ENCODE peak calls at places on chromosomes 1 and 21, in nine cellular contexts. One of them, this sample, is unnamed.

GRCh38 chr1:92567211-92567868 is 80.6 kb upstream of the GFI1 start:
- DNase-seq in iris pigment epithelial cell: peak; percentile 85
- DNase-seq in T-helper 9 cell: no peak
- DNase-seq in upper lobe of right lung: no peak
- DNase-seq in AG04449: peak; percentile 31
- DNase-seq in HCT116: no peak
- DNase-seq in hepatic stellate cell: no peak
- DNase-seq in brain microvascular endothelial cell: no peak
- DNase-seq in stimulated activated CD8-positive, alpha-beta memory T cell treated with anti-CD3 and anti-CD28 coated beads, Interleukin-2, amount 100 ng/mL, for 48 hours: no peak
- DNase-seq in this sample: peak; percentile 54

GRCh38 chr1:65493792-65494191 is 73.3 kb downstream of the LEPR start:
- DNase-seq in HCT116: no peak
- DNase-seq in brain microvascular endothelial cell: no peak
- DNase-seq in AG04449: no peak
- DNase-seq in upper lobe of right lung: no peak
- DNase-seq in T-helper 9 cell: no peak
- DNase-seq in hepatic stellate cell: no peak
- DNase-seq in iris pigment epithelial cell: peak; percentile 67
- DNase-seq in stimulated activated CD8-positive, alpha-beta memory T cell treated with anti-CD3 and anti-CD28 coated beads, Interleukin-2, amount 100 ng/mL, for 48 hours: no peak
- DNase-seq in this sample: no peak

GRCh38 chr1:80054129-80054528 is 1047.6 kb upstream of the ADGRL4 start:
- DNase-seq in brain microvascular endothelial cell: peak; percentile 29
- DNase-seq in upper lobe of right lung: no peak
- DNase-seq in hepatic stellate cell: no peak
- DNase-seq in AG04449: no peak
- DNase-seq in stimulated activated CD8-positive, alpha-beta memory T cell treated with anti-CD3 and anti-CD28 coated beads, Interleukin-2, amount 100 ng/mL, for 48 hours: no peak
- DNase-seq in T-helper 9 cell: no peak
- DNase-seq in iris pigment epithelial cell: peak; percentile 56
- DNase-seq in HCT116: peak; percentile 10
- DNase-seq in this sample: peak; percentile 82

GRCh38 chr1:204858381-204858821 is 12.3 kb upstream of the NFASC start:
- DNase-seq in HCT116: no peak
- DNase-seq in upper lobe of right lung: no peak
- DNase-seq in stimulated activated CD8-positive, alpha-beta memory T cell treated with anti-CD3 and anti-CD28 coated beads, Interleukin-2, amount 100 ng/mL, for 48 hours: no peak
- DNase-seq in iris pigment epithelial cell: no peak
- DNase-seq in brain microvascular endothelial cell: no peak
- DNase-seq in AG04449: no peak
- DNase-seq in T-helper 9 cell: no peak
- DNase-seq in hepatic stellate cell: no peak
- DNase-seq in this sample: no peak

GRCh38 chr1:94821636-94822305 is 1.6 kb downstream of the SLC44A3 start:
- DNase-seq in AG04449: no peak
- DNase-seq in upper lobe of right lung: no peak
- DNase-seq in hepatic stellate cell: no peak
- DNase-seq in brain microvascular endothelial cell: no peak
- DNase-seq in HCT116: no peak
- DNase-seq in iris pigment epithelial cell: no peak
- DNase-seq in stimulated activated CD8-positive, alpha-beta memory T cell treated with anti-CD3 and anti-CD28 coated beads, Interleukin-2, amount 100 ng/mL, for 48 hours: no peak
- DNase-seq in T-helper 9 cell: no peak
- DNase-seq in this sample: no peak

GRCh38 chr1:160768295-160768657 is 27.7 kb upstream of the LY9 start:
- DNase-seq in T-helper 9 cell: peak; percentile 73
- DNase-seq in AG04449: no peak
- DNase-seq in brain microvascular endothelial cell: peak; percentile 32
- DNase-seq in iris pigment epithelial cell: peak; percentile 20
- DNase-seq in hepatic stellate cell: no peak
- DNase-seq in HCT116: no peak
- DNase-seq in upper lobe of right lung: peak; percentile 73
- DNase-seq in stimulated activated CD8-positive, alpha-beta memory T cell treated with anti-CD3 and anti-CD28 coated beads, Interleukin-2, amount 100 ng/mL, for 48 hours: peak; percentile 69
- DNase-seq in this sample: no peak

GRCh38 chr1:83763281-83764095 is 235.4 kb downstream of the TTLL7 start:
- DNase-seq in stimulated activated CD8-positive, alpha-beta memory T cell treated with anti-CD3 and anti-CD28 coated beads, Interleukin-2, amount 100 ng/mL, for 48 hours: no peak
- DNase-seq in AG04449: no peak
- DNase-seq in HCT116: no peak
- DNase-seq in brain microvascular endothelial cell: no peak
- DNase-seq in upper lobe of right lung: no peak
- DNase-seq in T-helper 9 cell: no peak
- DNase-seq in iris pigment epithelial cell: no peak
- DNase-seq in hepatic stellate cell: no peak
- DNase-seq in this sample: no peak

GRCh38 chr21:46142581-46143473 is 12.6 kb downstream of the FTCD start:
- DNase-seq in stimulated activated CD8-positive, alpha-beta memory T cell treated with anti-CD3 and anti-CD28 coated beads, Interleukin-2, amount 100 ng/mL, for 48 hours: no peak
- DNase-seq in brain microvascular endothelial cell: no peak
- DNase-seq in T-helper 9 cell: no peak
- DNase-seq in HCT116: no peak
- DNase-seq in upper lobe of right lung: no peak
- DNase-seq in AG04449: no peak
- DNase-seq in iris pigment epithelial cell: no peak
- DNase-seq in hepatic stellate cell: no peak
- DNase-seq in this sample: no peak

GRCh38 chr21:37006521-37007291 is at the start of gene RIPPLY3:
- DNase-seq in stimulated activated CD8-positive, alpha-beta memory T cell treated with anti-CD3 and anti-CD28 coated beads, Interleukin-2, amount 100 ng/mL, for 48 hours: no peak
- DNase-seq in iris pigment epithelial cell: peak; percentile 15
- DNase-seq in AG04449: no peak
- DNase-seq in brain microvascular endothelial cell: no peak
- DNase-seq in upper lobe of right lung: no peak
- DNase-seq in HCT116: no peak
- DNase-seq in T-helper 9 cell: no peak
- DNase-seq in hepatic stellate cell: peak; percentile 27
- DNase-seq in this sample: no peak

GRCh38 chr21:46411691-46412090 is 47.0 kb upstream of the DIP2A start:
- DNase-seq in brain microvascular endothelial cell: no peak
- DNase-seq in stimulated activated CD8-positive, alpha-beta memory T cell treated with anti-CD3 and anti-CD28 coated beads, Interleukin-2, amount 100 ng/mL, for 48 hours: no peak
- DNase-seq in upper lobe of right lung: no peak
- DNase-seq in iris pigment epithelial cell: no peak
- DNase-seq in T-helper 9 cell: no peak
- DNase-seq in HCT116: no peak
- DNase-seq in AG04449: no peak
- DNase-seq in hepatic stellate cell: no peak
- DNase-seq in this sample: no peak

GRCh38 chr1:75531570-75531969 is 79.3 kb downstream of the SLC44A5 start:
- DNase-seq in stimulated activated CD8-positive, alpha-beta memory T cell treated with anti-CD3 and anti-CD28 coated beads, Interleukin-2, amount 100 ng/mL, for 48 hours: no peak
- DNase-seq in iris pigment epithelial cell: no peak
- DNase-seq in T-helper 9 cell: no peak
- DNase-seq in HCT116: no peak
- DNase-seq in brain microvascular endothelial cell: no peak
- DNase-seq in hepatic stellate cell: no peak
- DNase-seq in AG04449: no peak
- DNase-seq in upper lobe of right lung: no peak
- DNase-seq in this sample: no peak

GRCh38 chr1:113433177-113433576 is 42.9 kb downstream of the MAGI3 start:
- DNase-seq in iris pigment epithelial cell: peak; percentile 25
- DNase-seq in upper lobe of right lung: no peak
- DNase-seq in T-helper 9 cell: no peak
- DNase-seq in AG04449: no peak
- DNase-seq in hepatic stellate cell: no peak
- DNase-seq in brain microvascular endothelial cell: no peak
- DNase-seq in stimulated activated CD8-positive, alpha-beta memory T cell treated with anti-CD3 and anti-CD28 coated beads, Interleukin-2, amount 100 ng/mL, for 48 hours: no peak
- DNase-seq in HCT116: no peak
- DNase-seq in this sample: no peak

GRCh38 chr1:193519922-193520321 is 333.5 kb upstream of the B3GALT2 start:
- DNase-seq in stimulated activated CD8-positive, alpha-beta memory T cell treated with anti-CD3 and anti-CD28 coated beads, Interleukin-2, amount 100 ng/mL, for 48 hours: no peak
- DNase-seq in brain microvascular endothelial cell: no peak
- DNase-seq in hepatic stellate cell: no peak
- DNase-seq in upper lobe of right lung: no peak
- DNase-seq in T-helper 9 cell: no peak
- DNase-seq in HCT116: no peak
- DNase-seq in AG04449: no peak
- DNase-seq in iris pigment epithelial cell: no peak
- DNase-seq in this sample: no peak

GRCh38 chr1:241330619-241331327 is 26.2 kb downstream of the RGS7 start:
- DNase-seq in stimulated activated CD8-positive, alpha-beta memory T cell treated with anti-CD3 and anti-CD28 coated beads, Interleukin-2, amount 100 ng/mL, for 48 hours: no peak
- DNase-seq in brain microvascular endothelial cell: no peak
- DNase-seq in iris pigment epithelial cell: no peak
- DNase-seq in HCT116: no peak
- DNase-seq in T-helper 9 cell: no peak
- DNase-seq in AG04449: no peak
- DNase-seq in upper lobe of right lung: no peak
- DNase-seq in hepatic stellate cell: no peak
- DNase-seq in this sample: no peak

GRCh38 chr1:8094481-8095241 is 68.6 kb upstream of the ERRFI1 start:
- DNase-seq in T-helper 9 cell: no peak
- DNase-seq in brain microvascular endothelial cell: peak; percentile 92
- DNase-seq in AG04449: no peak
- DNase-seq in hepatic stellate cell: no peak
- DNase-seq in HCT116: no peak
- DNase-seq in upper lobe of right lung: no peak
- DNase-seq in stimulated activated CD8-positive, alpha-beta memory T cell treated with anti-CD3 and anti-CD28 coated beads, Interleukin-2, amount 100 ng/mL, for 48 hours: no peak
- DNase-seq in iris pigment epithelial cell: peak; percentile 90
- DNase-seq in this sample: no peak

GRCh38 chr1:157272899-157273774 is 134.9 kb upstream of the ETV3 start:
- DNase-seq in T-helper 9 cell: no peak
- DNase-seq in AG04449: no peak
- DNase-seq in iris pigment epithelial cell: no peak
- DNase-seq in hepatic stellate cell: no peak
- DNase-seq in stimulated activated CD8-positive, alpha-beta memory T cell treated with anti-CD3 and anti-CD28 coated beads, Interleukin-2, amount 100 ng/mL, for 48 hours: no peak
- DNase-seq in brain microvascular endothelial cell: no peak
- DNase-seq in HCT116: no peak
- DNase-seq in upper lobe of right lung: no peak
- DNase-seq in this sample: no peak

GRCh38 chr1:108190686-108191416 is 9.3 kb downstream of the SLC25A24 start:
- DNase-seq in hepatic stellate cell: no peak
- DNase-seq in upper lobe of right lung: no peak
- DNase-seq in AG04449: no peak
- DNase-seq in iris pigment epithelial cell: no peak
- DNase-seq in T-helper 9 cell: no peak
- DNase-seq in HCT116: no peak
- DNase-seq in stimulated activated CD8-positive, alpha-beta memory T cell treated with anti-CD3 and anti-CD28 coated beads, Interleukin-2, amount 100 ng/mL, for 48 hours: no peak
- DNase-seq in brain microvascular endothelial cell: no peak
- DNase-seq in this sample: no peak

GRCh38 chr1:223711173-223711572 is 1.2 kb upstream of the CAPN2 start:
- DNase-seq in AG04449: no peak
- DNase-seq in HCT116: no peak
- DNase-seq in stimulated activated CD8-positive, alpha-beta memory T cell treated with anti-CD3 and anti-CD28 coated beads, Interleukin-2, amount 100 ng/mL, for 48 hours: no peak
- DNase-seq in upper lobe of right lung: no peak
- DNase-seq in T-helper 9 cell: no peak
- DNase-seq in hepatic stellate cell: no peak
- DNase-seq in brain microvascular endothelial cell: no peak
- DNase-seq in iris pigment epithelial cell: peak; percentile 63
- DNase-seq in this sample: no peak

GRCh38 chr1:112358798-112359408 is 37.1 kb upstream of the CTTNBP2NL start:
- DNase-seq in AG04449: no peak
- DNase-seq in stimulated activated CD8-positive, alpha-beta memory T cell treated with anti-CD3 and anti-CD28 coated beads, Interleukin-2, amount 100 ng/mL, for 48 hours: peak; percentile 33
- DNase-seq in iris pigment epithelial cell: peak; percentile 75
- DNase-seq in HCT116: peak; percentile 44
- DNase-seq in brain microvascular endothelial cell: peak; percentile 60
- DNase-seq in T-helper 9 cell: no peak
- DNase-seq in upper lobe of right lung: peak; percentile 88
- DNase-seq in hepatic stellate cell: peak; percentile 59
- DNase-seq in this sample: no peak

GRCh38 chr21:37862536-37862935 is 53.7 kb downstream of the KCNJ6 start:
- DNase-seq in stimulated activated CD8-positive, alpha-beta memory T cell treated with anti-CD3 and anti-CD28 coated beads, Interleukin-2, amount 100 ng/mL, for 48 hours: no peak
- DNase-seq in HCT116: no peak
- DNase-seq in hepatic stellate cell: peak; percentile 62
- DNase-seq in AG04449: no peak
- DNase-seq in upper lobe of right lung: no peak
- DNase-seq in iris pigment epithelial cell: peak; percentile 69
- DNase-seq in T-helper 9 cell: no peak
- DNase-seq in brain microvascular endothelial cell: peak; percentile 38
- DNase-seq in this sample: no peak

GRCh38 chr1:11648039-11648438 is 6.2 kb downstream of the FBXO2 start:
- DNase-seq in HCT116: no peak
- DNase-seq in hepatic stellate cell: no peak
- DNase-seq in stimulated activated CD8-positive, alpha-beta memory T cell treated with anti-CD3 and anti-CD28 coated beads, Interleukin-2, amount 100 ng/mL, for 48 hours: no peak
- DNase-seq in AG04449: no peak
- DNase-seq in iris pigment epithelial cell: no peak
- DNase-seq in T-helper 9 cell: no peak
- DNase-seq in upper lobe of right lung: no peak
- DNase-seq in brain microvascular endothelial cell: no peak
- DNase-seq in this sample: no peak

GRCh38 chr1:156696755-156697154 is 8.6 kb downstream of the CRABP2 start:
- DNase-seq in upper lobe of right lung: no peak
- DNase-seq in hepatic stellate cell: no peak
- DNase-seq in AG04449: no peak
- DNase-seq in HCT116: no peak
- DNase-seq in stimulated activated CD8-positive, alpha-beta memory T cell treated with anti-CD3 and anti-CD28 coated beads, Interleukin-2, amount 100 ng/mL, for 48 hours: no peak
- DNase-seq in brain microvascular endothelial cell: no peak
- DNase-seq in iris pigment epithelial cell: no peak
- DNase-seq in T-helper 9 cell: no peak
- DNase-seq in this sample: no peak

GRCh38 chr1:198856601-198857000 is 217.8 kb downstream of the PTPRC start:
- DNase-seq in T-helper 9 cell: no peak
- DNase-seq in upper lobe of right lung: no peak
- DNase-seq in brain microvascular endothelial cell: no peak
- DNase-seq in iris pigment epithelial cell: no peak
- DNase-seq in hepatic stellate cell: no peak
- DNase-seq in AG04449: no peak
- DNase-seq in stimulated activated CD8-positive, alpha-beta memory T cell treated with anti-CD3 and anti-CD28 coated beads, Interleukin-2, amount 100 ng/mL, for 48 hours: no peak
- DNase-seq in HCT116: no peak
- DNase-seq in this sample: no peak

GRCh38 chr1:20725189-20726106 is 7.1 kb downstream of the SH2D5 start:
- DNase-seq in AG04449: no peak
- DNase-seq in iris pigment epithelial cell: peak; percentile 63
- DNase-seq in stimulated activated CD8-positive, alpha-beta memory T cell treated with anti-CD3 and anti-CD28 coated beads, Interleukin-2, amount 100 ng/mL, for 48 hours: no peak
- DNase-seq in T-helper 9 cell: no peak
- DNase-seq in hepatic stellate cell: peak; percentile 59
- DNase-seq in HCT116: no peak
- DNase-seq in brain microvascular endothelial cell: peak; percentile 58
- DNase-seq in upper lobe of right lung: peak; percentile 65
- DNase-seq in this sample: no peak

GRCh38 chr1:56496158-56496557 is 83.2 kb downstream of the PLPP3 start:
- DNase-seq in brain microvascular endothelial cell: no peak
- DNase-seq in T-helper 9 cell: no peak
- DNase-seq in iris pigment epithelial cell: no peak
- DNase-seq in upper lobe of right lung: no peak
- DNase-seq in AG04449: no peak
- DNase-seq in HCT116: no peak
- DNase-seq in hepatic stellate cell: no peak
- DNase-seq in stimulated activated CD8-positive, alpha-beta memory T cell treated with anti-CD3 and anti-CD28 coated beads, Interleukin-2, amount 100 ng/mL, for 48 hours: no peak
- DNase-seq in this sample: no peak

GRCh38 chr1:202501281-202501680 is 152.8 kb downstream of the PPP1R12B start:
- DNase-seq in stimulated activated CD8-positive, alpha-beta memory T cell treated with anti-CD3 and anti-CD28 coated beads, Interleukin-2, amount 100 ng/mL, for 48 hours: no peak
- DNase-seq in HCT116: peak; percentile 12
- DNase-seq in brain microvascular endothelial cell: peak; percentile 34
- DNase-seq in AG04449: no peak
- DNase-seq in hepatic stellate cell: no peak
- DNase-seq in upper lobe of right lung: no peak
- DNase-seq in T-helper 9 cell: no peak
- DNase-seq in iris pigment epithelial cell: peak; percentile 40
- DNase-seq in this sample: no peak

GRCh38 chr21:29299046-29299905 is 554 bp downstream of the BACH1 start:
- DNase-seq in stimulated activated CD8-positive, alpha-beta memory T cell treated with anti-CD3 and anti-CD28 coated beads, Interleukin-2, amount 100 ng/mL, for 48 hours: peak; percentile 62
- DNase-seq in HCT116: no peak
- DNase-seq in hepatic stellate cell: peak; percentile 68
- DNase-seq in T-helper 9 cell: peak; percentile 56
- DNase-seq in iris pigment epithelial cell: peak; percentile 60
- DNase-seq in brain microvascular endothelial cell: peak; percentile 61
- DNase-seq in upper lobe of right lung: peak; percentile 86
- DNase-seq in AG04449: no peak
- DNase-seq in this sample: no peak

GRCh38 chr1:166354411-166354810 is 187.6 kb upstream of the FAM78B start:
- DNase-seq in brain microvascular endothelial cell: no peak
- DNase-seq in T-helper 9 cell: no peak
- DNase-seq in stimulated activated CD8-positive, alpha-beta memory T cell treated with anti-CD3 and anti-CD28 coated beads, Interleukin-2, amount 100 ng/mL, for 48 hours: no peak
- DNase-seq in upper lobe of right lung: no peak
- DNase-seq in hepatic stellate cell: no peak
- DNase-seq in iris pigment epithelial cell: no peak
- DNase-seq in AG04449: no peak
- DNase-seq in HCT116: no peak
- DNase-seq in this sample: no peak

GRCh38 chr1:244064621-244065020 is 13.5 kb downstream of the ZBTB18 start:
- DNase-seq in hepatic stellate cell: no peak
- DNase-seq in brain microvascular endothelial cell: no peak
- DNase-seq in upper lobe of right lung: no peak
- DNase-seq in AG04449: no peak
- DNase-seq in HCT116: no peak
- DNase-seq in iris pigment epithelial cell: no peak
- DNase-seq in stimulated activated CD8-positive, alpha-beta memory T cell treated with anti-CD3 and anti-CD28 coated beads, Interleukin-2, amount 100 ng/mL, for 48 hours: no peak
- DNase-seq in T-helper 9 cell: no peak
- DNase-seq in this sample: no peak

GRCh38 chr1:31769720-31770390 is 5.7 kb upstream of the ADGRB2 start:
- DNase-seq in T-helper 9 cell: no peak
- DNase-seq in HCT116: no peak
- DNase-seq in stimulated activated CD8-positive, alpha-beta memory T cell treated with anti-CD3 and anti-CD28 coated beads, Interleukin-2, amount 100 ng/mL, for 48 hours: no peak
- DNase-seq in AG04449: no peak
- DNase-seq in upper lobe of right lung: no peak
- DNase-seq in brain microvascular endothelial cell: no peak
- DNase-seq in iris pigment epithelial cell: no peak
- DNase-seq in hepatic stellate cell: no peak
- DNase-seq in this sample: no peak

GRCh38 chr1:169193191-169193850 is 86.8 kb downstream of the ATP1B1 start:
- DNase-seq in T-helper 9 cell: no peak
- DNase-seq in brain microvascular endothelial cell: no peak
- DNase-seq in upper lobe of right lung: no peak
- DNase-seq in iris pigment epithelial cell: no peak
- DNase-seq in hepatic stellate cell: peak; percentile 2
- DNase-seq in AG04449: no peak
- DNase-seq in HCT116: no peak
- DNase-seq in stimulated activated CD8-positive, alpha-beta memory T cell treated with anti-CD3 and anti-CD28 coated beads, Interleukin-2, amount 100 ng/mL, for 48 hours: no peak
- DNase-seq in this sample: no peak

This sample was measured in non-pigmented ciliary epithelial cell.